ENCODE peak calls at places on chromosomes 4 and X, in eight cellular contexts. One of them, this sample, is unnamed.

GRCh38 chr4:173270312-173271027 is 63.7 kb downstream of the HMGB2 start:
- DNase-seq in T-helper 9 cell: no peak
- DNase-seq in naive B cell: no peak
- DNase-seq in tibial nerve: no peak
- DNase-seq in H7: no peak
- DNase-seq in choroid plexus epithelial cell: peak
- DNase-seq in left lung: no peak
- DNase-seq in AG08395: no peak
- DNase-seq in this sample: no peak

GRCh38 chr4:184281231-184282139 is 63.8 kb upstream of the ENPP6 start:
- DNase-seq in H7: peak
- DNase-seq in tibial nerve: peak
- DNase-seq in T-helper 9 cell: no peak
- DNase-seq in naive B cell: no peak
- DNase-seq in left lung: no peak
- DNase-seq in choroid plexus epithelial cell: no peak
- DNase-seq in AG08395: no peak
- DNase-seq in this sample: no peak

GRCh38 chr4:125317526-125317880 is 2.7 kb downstream of the FAT4 start:
- DNase-seq in T-helper 9 cell: no peak
- DNase-seq in naive B cell: no peak
- DNase-seq in H7: peak
- DNase-seq in choroid plexus epithelial cell: peak
- DNase-seq in AG08395: peak
- DNase-seq in left lung: peak
- DNase-seq in tibial nerve: peak
- DNase-seq in this sample: peak

GRCh38 chr4:180106122-180106521 is 2137.1 kb upstream of the TENM3 start:
- DNase-seq in tibial nerve: no peak
- DNase-seq in left lung: no peak
- DNase-seq in H7: no peak
- DNase-seq in naive B cell: no peak
- DNase-seq in choroid plexus epithelial cell: no peak
- DNase-seq in T-helper 9 cell: no peak
- DNase-seq in AG08395: no peak
- DNase-seq in this sample: no peak

GRCh38 chr4:112633477-112634235 is 3.1 kb downstream of the ZGRF1 start:
- DNase-seq in AG08395: peak
- DNase-seq in left lung: no peak
- DNase-seq in T-helper 9 cell: no peak
- DNase-seq in choroid plexus epithelial cell: peak
- DNase-seq in naive B cell: peak
- DNase-seq in tibial nerve: no peak
- DNase-seq in H7: peak
- DNase-seq in this sample: peak

GRCh38 chr4:9898596-9899345 is 117.3 kb downstream of the DRD5 start:
- DNase-seq in choroid plexus epithelial cell: peak
- DNase-seq in H7: peak
- DNase-seq in naive B cell: no peak
- DNase-seq in AG08395: peak
- DNase-seq in left lung: no peak
- DNase-seq in tibial nerve: peak
- DNase-seq in T-helper 9 cell: no peak
- DNase-seq in this sample: peak

GRCh38 chr4:159607824-159608223 is 504.9 kb downstream of the RAPGEF2 start:
- DNase-seq in tibial nerve: no peak
- DNase-seq in AG08395: no peak
- DNase-seq in left lung: no peak
- DNase-seq in H7: peak
- DNase-seq in choroid plexus epithelial cell: no peak
- DNase-seq in naive B cell: no peak
- DNase-seq in T-helper 9 cell: no peak
- DNase-seq in this sample: no peak

GRCh38 chr4:157172011-157172410 is 48.5 kb upstream of the GRIA2 start:
- DNase-seq in naive B cell: no peak
- DNase-seq in tibial nerve: no peak
- DNase-seq in left lung: no peak
- DNase-seq in AG08395: peak
- DNase-seq in choroid plexus epithelial cell: peak
- DNase-seq in T-helper 9 cell: no peak
- DNase-seq in H7: no peak
- DNase-seq in this sample: peak

GRCh38 chr4:11228575-11228974 is 200.1 kb downstream of the HS3ST1 start:
- DNase-seq in H7: no peak
- DNase-seq in T-helper 9 cell: no peak
- DNase-seq in AG08395: no peak
- DNase-seq in tibial nerve: no peak
- DNase-seq in left lung: no peak
- DNase-seq in naive B cell: no peak
- DNase-seq in choroid plexus epithelial cell: no peak
- DNase-seq in this sample: no peak

GRCh38 chrX:100864967-100865366 is 9.2 kb downstream of the NOX1 start:
- DNase-seq in choroid plexus epithelial cell: peak
- DNase-seq in tibial nerve: no peak
- DNase-seq in left lung: no peak
- DNase-seq in H7: no peak
- DNase-seq in naive B cell: no peak
- DNase-seq in AG08395: peak
- DNase-seq in T-helper 9 cell: no peak
- DNase-seq in this sample: peak

GRCh38 chr4:96946552-96946951 is 1106.7 kb downstream of the PDHA2 start:
- DNase-seq in T-helper 9 cell: no peak
- DNase-seq in AG08395: no peak
- DNase-seq in left lung: no peak
- DNase-seq in naive B cell: no peak
- DNase-seq in tibial nerve: no peak
- DNase-seq in choroid plexus epithelial cell: no peak
- DNase-seq in H7: no peak
- DNase-seq in this sample: no peak

GRCh38 chr4:15368906-15369305 is 58.9 kb upstream of the C1QTNF7 start:
- DNase-seq in H7: no peak
- DNase-seq in choroid plexus epithelial cell: peak
- DNase-seq in tibial nerve: no peak
- DNase-seq in left lung: no peak
- DNase-seq in AG08395: peak
- DNase-seq in naive B cell: no peak
- DNase-seq in T-helper 9 cell: no peak
- DNase-seq in this sample: peak

GRCh38 chr4:56360071-56360470 is 27.2 kb downstream of the AASDH start:
- DNase-seq in choroid plexus epithelial cell: peak
- DNase-seq in naive B cell: no peak
- DNase-seq in H7: no peak
- DNase-seq in tibial nerve: no peak
- DNase-seq in T-helper 9 cell: no peak
- DNase-seq in AG08395: no peak
- DNase-seq in left lung: no peak
- DNase-seq in this sample: no peak

GRCh38 chrX:136162827-136163427 is 15.6 kb downstream of the FHL1 start:
- DNase-seq in tibial nerve: no peak
- DNase-seq in naive B cell: no peak
- DNase-seq in AG08395: peak
- DNase-seq in left lung: no peak
- DNase-seq in T-helper 9 cell: peak
- DNase-seq in H7: peak
- DNase-seq in choroid plexus epithelial cell: peak
- DNase-seq in this sample: peak

GRCh38 chr4:147707892-147708672 is 23.8 kb upstream of the ARHGAP10 start:
- DNase-seq in T-helper 9 cell: peak
- DNase-seq in naive B cell: peak
- DNase-seq in left lung: no peak
- DNase-seq in choroid plexus epithelial cell: peak
- DNase-seq in tibial nerve: peak
- DNase-seq in AG08395: peak
- DNase-seq in H7: peak
- DNase-seq in this sample: no peak

GRCh38 chr4:145179201-145179860 is 1.1 kb downstream of the OTUD4 start:
- DNase-seq in T-helper 9 cell: peak
- DNase-seq in tibial nerve: peak
- DNase-seq in AG08395: peak
- DNase-seq in left lung: peak
- DNase-seq in naive B cell: peak
- DNase-seq in H7: peak
- DNase-seq in choroid plexus epithelial cell: peak
- DNase-seq in this sample: peak

GRCh38 chrX:13937370-13938052 is 92.2 kb downstream of the GEMIN8 start:
- DNase-seq in naive B cell: no peak
- DNase-seq in tibial nerve: no peak
- DNase-seq in choroid plexus epithelial cell: peak
- DNase-seq in H7: peak
- DNase-seq in T-helper 9 cell: no peak
- DNase-seq in left lung: no peak
- DNase-seq in AG08395: peak
- DNase-seq in this sample: peak

GRCh38 chrX:103405009-103405333 is 28.6 kb downstream of the BEX3 start:
- DNase-seq in left lung: no peak
- DNase-seq in naive B cell: no peak
- DNase-seq in choroid plexus epithelial cell: no peak
- DNase-seq in T-helper 9 cell: no peak
- DNase-seq in tibial nerve: no peak
- DNase-seq in H7: no peak
- DNase-seq in AG08395: no peak
- DNase-seq in this sample: no peak

GRCh38 chr4:182144621-182145359 is 98.4 kb upstream of the TENM3 start:
- DNase-seq in T-helper 9 cell: no peak
- DNase-seq in H7: peak
- DNase-seq in tibial nerve: no peak
- DNase-seq in choroid plexus epithelial cell: no peak
- DNase-seq in left lung: no peak
- DNase-seq in naive B cell: no peak
- DNase-seq in AG08395: peak
- DNase-seq in this sample: peak

GRCh38 chr4:57020467-57021101 is 41.9 kb downstream of the POLR2B start:
- DNase-seq in left lung: no peak
- DNase-seq in tibial nerve: no peak
- DNase-seq in choroid plexus epithelial cell: peak
- DNase-seq in H7: no peak
- DNase-seq in AG08395: peak
- DNase-seq in T-helper 9 cell: no peak
- DNase-seq in naive B cell: no peak
- DNase-seq in this sample: peak

This sample was measured in AG08396.